ENCODE peak calls at places on chromosomes 2 and 18, in nine cellular contexts. F, D, K, U, B, Y, P, M and C are unnamed samples.

GRCh38 chr2:235358981-235359471 is 134.8 kb upstream of the AGAP1 start:
- DNase-seq in F (no peak), D (no peak), K (no peak), U (no peak), B (peak), Y (no peak), P (no peak), M (no peak), C (peak)

GRCh38 chr2:209673811-209674210 is 97.8 kb upstream of the UNC80 start:
- DNase-seq in F (no peak), D (no peak), K (no peak), U (no peak), B (no peak), Y (no peak), P (no peak), M (no peak), C (no peak)

GRCh38 chr18:39841133-39842041 is 2113.6 kb upstream of the PIK3C3 start:
- DNase-seq in F (peak), D (no peak), K (no peak), U (peak), B (peak), Y (peak), P (peak), M (no peak), C (peak)

GRCh38 chr2:189659734-189660133 is 1.5 kb upstream of the ASNSD1 start:
- DNase-seq in F (no peak), D (no peak), K (no peak), U (no peak), B (no peak), Y (no peak), P (no peak), M (no peak), C (no peak)

GRCh38 chr2:233098615-233099014 is 38.5 kb downstream of the INPP5D start:
- DNase-seq in F (peak), D (no peak), K (no peak), U (peak), B (no peak), Y (no peak), P (peak), M (no peak), C (no peak)

GRCh38 chr2:46863895-46864294 is 51.7 kb downstream of the MCFD2 start:
- DNase-seq in F (peak), D (no peak), K (no peak), U (no peak), B (no peak), Y (no peak), P (no peak), M (no peak), C (no peak)

GRCh38 chr2:117948585-117948984 is 65.3 kb downstream of the CCDC93 start:
- DNase-seq in F (no peak), D (no peak), K (no peak), U (no peak), B (no peak), Y (no peak), P (no peak), M (no peak), C (no peak)

GRCh38 chr2:171972329-171972982 is 27.3 kb upstream of the METAP1D start:
- DNase-seq in F (no peak), D (no peak), K (no peak), U (no peak), B (no peak), Y (no peak), P (no peak), M (no peak), C (no peak)

GRCh38 chr2:238595750-238596570 is 169.2 kb downstream of the ASB1 start:
- DNase-seq in F (no peak), D (no peak), K (no peak), U (no peak), B (no peak), Y (peak), P (no peak), M (no peak), C (no peak)

GRCh38 chr2:101354420-101354819 is 32.9 kb downstream of the CREG2 start:
- DNase-seq in F (no peak), D (no peak), K (no peak), U (no peak), B (no peak), Y (no peak), P (no peak), M (no peak), C (no peak)

GRCh38 chr2:47437287-47437686 is 34.3 kb downstream of the MSH2 start:
- DNase-seq in F (no peak), D (no peak), K (no peak), U (peak), B (peak), Y (no peak), P (peak), M (no peak), C (peak)

GRCh38 chr2:10844083-10844482 is 31.5 kb upstream of the PDIA6 start:
- DNase-seq in F (peak), D (no peak), K (no peak), U (peak), B (peak), Y (peak), P (peak), M (no peak), C (peak)

GRCh38 chr2:131413148-131413747 is 49.3 kb upstream of the RAB6D start:
- DNase-seq in F (no peak), D (peak), K (peak), U (peak), B (peak), Y (no peak), P (peak), M (no peak), C (peak)

GRCh38 chr2:229909090-229909489 is 12.7 kb downstream of the TRIP12 start:
- DNase-seq in F (no peak), D (no peak), K (no peak), U (no peak), B (no peak), Y (no peak), P (peak), M (no peak), C (no peak)

GRCh38 chr2:675982-676646 is 1.1 kb downstream of the TMEM18 start:
- DNase-seq in F (peak), D (peak), K (peak), U (peak), B (peak), Y (peak), P (peak), M (peak), C (peak)
- TF ChIP-seq CTCF in F (no peak), D (peak), K (peak), U (no peak), B (peak), Y (no peak), P (peak), M (peak), C (peak)

DNA sequence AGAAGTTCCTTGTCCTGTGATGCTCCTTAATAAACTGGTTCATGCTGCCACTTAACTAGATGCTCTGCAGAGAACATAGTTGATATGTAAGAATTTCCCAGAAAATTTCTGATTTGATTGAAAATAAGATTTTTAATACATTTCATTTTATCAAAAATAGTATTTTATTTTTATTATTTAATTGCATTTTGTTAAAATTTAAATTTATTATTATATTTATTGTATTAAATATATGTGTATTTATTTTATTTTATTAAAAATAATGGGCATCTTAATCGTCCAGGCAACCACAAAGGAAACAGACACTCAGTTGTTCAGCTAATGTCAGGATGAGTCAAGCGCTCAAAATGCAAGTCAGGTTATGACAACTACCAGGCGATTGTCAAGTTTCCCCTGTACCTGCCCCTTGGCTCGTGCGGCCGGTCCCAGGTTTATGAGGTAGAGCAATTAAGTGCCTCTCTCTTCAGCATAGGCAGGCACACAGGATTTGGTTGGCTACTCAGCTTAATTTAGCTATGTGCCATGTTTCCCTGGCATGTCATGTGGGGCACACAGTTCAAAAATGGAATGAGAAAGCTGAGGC is 361.2 kb downstream of the RND3 start:
- DNase-seq in F (no peak), D (no peak), K (no peak), U (no peak), B (peak), Y (no peak), P (no peak), M (no peak), C (peak)
- TF ChIP-seq CTCF in F (no peak), D (no peak), K (no peak), U (no peak), B (no peak), Y (no peak), P (no peak), M (no peak), C (no peak)

DNA sequence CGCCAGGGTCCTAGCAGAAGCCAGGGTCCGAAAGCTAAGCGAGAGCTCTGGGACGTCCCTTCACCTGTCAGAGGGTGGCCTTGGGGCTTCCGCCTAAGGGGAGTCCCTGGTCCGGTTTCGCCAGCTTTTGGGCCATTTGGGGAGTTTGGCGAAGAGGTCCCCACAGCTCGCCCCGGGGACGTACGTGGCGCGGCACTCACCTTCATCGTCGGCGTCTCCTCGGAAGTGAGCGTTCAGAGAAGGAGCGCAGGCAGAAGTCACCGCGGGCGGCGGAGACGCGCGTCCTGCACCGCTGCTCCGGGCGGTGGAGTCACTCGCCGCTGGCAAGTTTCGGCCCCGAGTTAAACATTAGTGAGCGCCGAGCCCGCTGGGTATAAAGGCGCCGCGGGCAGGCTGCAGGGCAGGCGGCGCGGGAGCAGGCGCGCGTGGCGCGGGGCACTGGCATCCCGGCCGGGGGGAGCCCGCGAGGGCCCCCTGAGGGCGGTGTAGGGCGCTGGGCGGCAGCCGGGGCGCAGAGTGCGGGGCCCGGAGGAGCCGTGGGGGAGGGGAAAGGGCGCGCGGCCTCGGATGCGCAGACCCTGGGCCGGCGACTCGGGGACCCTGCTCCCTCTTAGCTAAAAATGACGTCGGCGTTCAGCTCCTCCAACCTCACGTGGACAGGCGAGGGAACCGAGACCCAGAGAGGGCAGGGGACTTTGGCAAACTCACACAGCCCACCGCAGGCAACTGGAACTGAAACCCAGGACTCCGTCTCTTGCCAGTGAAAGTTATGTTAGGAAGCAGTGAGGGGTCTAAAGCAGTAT is at the start of gene DPP4:
- DNase-seq in F (peak), D (no peak), K (no peak), U (peak), B (peak), Y (peak), P (peak), M (no peak), C (no peak)
- TF ChIP-seq CTCF in F (no peak), D (no peak), K (no peak), U (no peak), B (no peak), Y (no peak), P (no peak), M (no peak), C (peak)

GRCh38 chr2:217000406-217000805 is 140.5 kb upstream of the TNP1 start:
- DNase-seq in F (no peak), D (no peak), K (no peak), U (no peak), B (no peak), Y (no peak), P (no peak), M (no peak), C (no peak)
- TF ChIP-seq CTCF in F (no peak), D (no peak), K (no peak), U (no peak), B (no peak), Y (no peak), P (no peak), M (no peak), C (no peak)

GRCh38 chr18:3596324-3597158 is 146.6 kb downstream of the TGIF1 start:
- DNase-seq in F (peak), D (peak), K (no peak), U (peak), B (peak), Y (peak), P (peak), M (no peak), C (no peak)
- TF ChIP-seq CTCF in F (no peak), D (peak), K (peak), U (no peak), B (no peak), Y (no peak), P (peak), M (peak), C (peak)

DNA sequence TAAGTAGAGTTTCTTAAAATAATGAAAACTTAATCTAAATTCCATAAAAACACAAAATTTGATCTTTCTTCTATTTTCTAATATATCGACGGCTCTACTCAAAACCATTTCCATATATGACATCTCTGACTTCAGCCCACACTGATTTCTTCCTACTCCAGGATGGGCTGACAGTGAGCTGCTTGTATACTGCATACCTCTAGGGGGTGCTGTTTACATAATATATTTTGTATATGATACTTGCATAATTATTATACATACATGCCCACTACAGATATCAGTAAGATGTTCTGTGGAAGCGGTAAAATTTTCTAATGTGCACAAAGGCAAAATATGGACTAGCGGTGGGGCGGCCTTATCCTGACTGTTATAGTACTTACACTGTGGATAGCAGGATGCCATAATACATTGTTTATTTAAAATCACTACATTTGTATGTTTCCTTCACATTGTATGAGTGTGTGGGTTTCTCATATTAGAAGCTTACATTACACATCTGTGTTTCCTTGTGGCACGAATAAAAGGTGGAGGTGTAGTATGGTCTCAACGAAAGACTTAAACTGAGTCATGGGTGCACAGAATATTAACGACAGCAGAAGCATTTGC is 66.1 kb upstream of the NXPH2 start:
- DNase-seq in F (no peak), D (peak), K (no peak), U (peak), B (peak), Y (no peak), P (peak), M (no peak), C (no peak)
- TF ChIP-seq CTCF in F (no peak), D (peak), K (peak), U (no peak), B (peak), Y (peak), P (peak), M (peak), C (peak)

DNA sequence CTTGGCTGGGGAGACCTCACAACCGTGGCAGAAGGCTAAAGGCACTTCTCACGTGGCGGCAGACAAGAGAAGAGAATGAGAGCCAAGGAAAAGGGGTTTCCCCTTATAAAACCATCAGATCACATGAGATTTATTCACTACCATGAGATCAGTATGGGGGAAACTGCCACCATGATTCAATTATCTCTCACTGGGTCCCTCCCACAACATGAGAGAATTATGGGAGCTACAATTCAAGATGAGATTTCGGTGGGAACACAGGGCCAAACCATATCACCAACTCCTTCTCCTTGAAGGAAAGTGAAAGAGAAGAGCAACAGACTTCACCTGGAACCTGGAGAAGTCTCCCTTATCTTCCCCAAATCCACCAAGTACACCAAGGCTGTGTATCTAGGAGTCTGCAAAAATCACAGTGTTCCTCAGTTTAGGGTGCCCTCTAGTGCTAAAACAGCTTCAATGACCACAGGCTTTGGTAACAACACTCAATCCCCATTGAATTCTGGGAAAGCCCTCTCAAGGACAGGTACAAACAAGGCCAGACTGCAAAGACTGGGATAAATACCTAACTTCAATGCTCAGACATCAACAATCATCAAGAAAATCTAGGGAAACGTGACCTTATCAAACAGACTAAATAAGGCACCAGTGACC is 148.8 kb upstream of the SRD5A2 start:
- DNase-seq in F (no peak), D (peak), K (peak), U (no peak), B (peak), Y (no peak), P (peak), M (no peak), C (peak)
- TF ChIP-seq CTCF in F (no peak), D (peak), K (peak), U (no peak), B (peak), Y (no peak), P (peak), M (peak), C (peak)

DNA sequence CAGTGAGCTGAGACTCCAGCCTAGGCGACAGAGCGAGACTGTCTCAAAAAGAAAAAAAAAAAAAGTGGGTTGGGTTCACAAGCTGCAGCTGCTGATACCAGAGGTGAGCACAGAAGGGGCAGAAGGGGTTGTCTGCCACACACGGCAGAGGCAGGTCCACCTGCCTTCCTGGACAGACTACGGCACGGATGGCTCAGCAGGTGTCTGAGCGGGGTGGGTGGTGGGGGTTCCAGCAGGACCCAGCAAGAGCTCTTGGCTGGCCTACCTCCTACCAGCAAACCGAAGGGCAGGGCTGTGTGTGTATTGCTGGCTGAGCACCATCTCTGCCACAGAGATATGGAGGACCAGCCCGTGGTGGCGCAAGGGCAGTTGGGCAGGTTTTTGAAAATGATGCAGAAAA is 130.4 kb upstream of the ASB18 start:
- DNase-seq in F (no peak), D (no peak), K (no peak), U (no peak), B (no peak), Y (peak), P (no peak), M (no peak), C (no peak)
- TF ChIP-seq CTCF in F (no peak), D (no peak), K (no peak), U (no peak), B (no peak), Y (no peak), P (no peak), M (no peak), C (no peak)

DNA sequence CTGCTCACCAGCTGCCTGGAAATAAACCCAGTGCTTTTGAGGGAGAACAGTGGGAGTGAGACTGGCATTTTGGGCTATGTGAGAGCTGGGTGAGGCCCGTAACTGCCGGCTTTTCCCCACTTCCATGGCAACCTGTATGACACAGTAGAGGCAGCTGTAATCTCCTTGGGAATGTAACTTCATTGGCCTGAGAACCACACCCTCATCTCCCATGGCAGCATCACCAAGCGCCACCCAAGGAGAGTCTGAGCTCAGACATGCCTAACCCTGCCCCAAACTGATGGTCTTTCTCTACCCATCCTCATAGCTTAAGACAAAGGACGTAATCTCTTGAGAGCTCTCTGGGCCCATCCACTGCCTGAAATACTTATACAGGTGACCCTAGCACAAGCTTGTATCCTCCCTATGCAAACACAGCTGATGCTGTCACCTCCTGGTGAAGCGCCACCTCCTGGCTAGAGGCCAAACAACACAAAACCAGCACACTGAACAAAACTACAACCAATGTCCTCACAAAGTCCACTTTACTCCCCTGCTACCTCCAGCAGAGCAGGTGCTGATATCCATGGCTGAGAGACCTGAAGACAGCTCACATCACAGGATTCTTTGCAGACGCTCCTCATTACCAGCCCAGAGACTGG is 763.4 kb upstream of the NRXN1 start:
- DNase-seq in F (no peak), D (no peak), K (no peak), U (peak), B (peak), Y (no peak), P (no peak), M (no peak), C (no peak)
- TF ChIP-seq CTCF in F (no peak), D (peak), K (no peak), U (no peak), B (peak), Y (no peak), P (peak), M (no peak), C (peak)

GRCh38 chr2:70714141-70714905 is 53.7 kb downstream of the ADD2 start:
- DNase-seq in F (peak), D (no peak), K (no peak), U (no peak), B (no peak), Y (no peak), P (no peak), M (no peak), C (no peak)

GRCh38 chr2:70711191-70711590 is 56.8 kb downstream of the ADD2 start:
- DNase-seq in F (peak), D (no peak), K (no peak), U (no peak), B (no peak), Y (no peak), P (no peak), M (no peak), C (no peak)

GRCh38 chr2:70710276-70710675 is 57.7 kb downstream of the ADD2 start:
- DNase-seq in F (peak), D (no peak), K (no peak), U (no peak), B (no peak), Y (no peak), P (no peak), M (no peak), C (no peak)

GRCh38 chr2:70715161-70715985 is 52.6 kb downstream of the ADD2 start:
- DNase-seq in F (peak), D (no peak), K (no peak), U (no peak), B (no peak), Y (no peak), P (no peak), M (no peak), C (no peak)

GRCh38 chr2:70712916-70713315 is 55.1 kb downstream of the ADD2 start:
- DNase-seq in F (peak), D (no peak), K (no peak), U (no peak), B (no peak), Y (no peak), P (no peak), M (no peak), C (no peak)
- TF ChIP-seq CTCF in F (no peak), D (no peak), K (no peak), U (no peak), B (no peak), Y (no peak), P (no peak), M (no peak), C (no peak)